ENCODE peak calls at places on chromosomes 4 and X, in four cellular contexts. K is HCT116, H is HepG2, J is H1. X is an unnamed sample.

GRCh38 chr4:141429933-141430332 is 206.4 kb upstream of the IL15 start:
- DNase-seq in K (no peak), H (no peak), J (no peak), X (no peak)

GRCh38 chrX:46184749-46185148 is 360.5 kb downstream of the ZNF674 start:
- DNase-seq in K (peak; percentile 46), H (no peak), J (no peak), X (no peak)

GRCh38 chr4:84497220-84497834 is 1.8 kb downstream of the NKX6-1 start:
- DNase-seq in K (no peak), H (no peak), J (no peak), X (no peak)

GRCh38 chr4:153297116-153297515 is 47.4 kb upstream of the MND1 start:
- DNase-seq in K (no peak), H (no peak), J (no peak), X (no peak)

GRCh38 chr4:145920205-145920604 is 18.4 kb downstream of the ZNF827 start:
- DNase-seq in K (no peak), H (no peak), J (no peak), X (no peak)

GRCh38 chrX:49103637-49104036 is 19.9 kb downstream of the GPKOW start:
- DNase-seq in K (no peak), H (peak; percentile 27), J (no peak), X (no peak)

GRCh38 chr4:39855909-39856512 is 121.7 kb downstream of the PDS5A start:
- DNase-seq in K (no peak), H (no peak), J (no peak), X (peak; percentile 6)

GRCh38 chr4:174316546-174316945 is 32.8 kb downstream of the CEP44 start:
- DNase-seq in K (no peak), H (no peak), J (no peak), X (no peak)

GRCh38 chrX:154719132-154719675 is 31.7 kb downstream of the GAB3 start:
- DNase-seq in K (no peak), H (no peak), J (no peak), X (peak; percentile 69)

GRCh38 chr4:20645231-20645630 is 55.0 kb upstream of the PACRGL start:
- DNase-seq in K (no peak), H (no peak), J (no peak), X (no peak)

GRCh38 chr4:40395908-40396806 is 61.0 kb downstream of the CHRNA9 start:
- DNase-seq in K (no peak), H (peak; percentile 43), J (no peak), X (no peak)

GRCh38 chr4:173231916-173232315 is 63.3 kb downstream of the GALNT7 start:
- DNase-seq in K (no peak), H (no peak), J (no peak), X (peak; percentile 24)

GRCh38 chr4:33184684-33185083 is 2464.5 kb downstream of the PCDH7 start:
- DNase-seq in K (no peak), H (no peak), J (no peak), X (no peak)

GRCh38 chrX:70134116-70134477 is 850 bp downstream of the IGBP1 start:
- DNase-seq in K (no peak), H (peak; percentile 3), J (no peak), X (peak; percentile 25)

GRCh38 chr4:184364100-184364921 is 110.0 kb downstream of the IRF2 start:
- DNase-seq in K (no peak), H (peak; percentile 97), J (no peak), X (no peak)

GRCh38 chr4:156774422-156774821 is 197.2 kb downstream of the PDGFC start:
- DNase-seq in K (no peak), H (peak; percentile 34), J (no peak), X (no peak)

GRCh38 chr4:177005801-177006230 is 213.1 kb upstream of the VEGFC start:
- DNase-seq in K (no peak), H (no peak), J (no peak), X (no peak)

GRCh38 chrX:77617206-77617605 is 168.8 kb downstream of the ATRX start:
- DNase-seq in K (no peak), H (no peak), J (no peak), X (no peak)

GRCh38 chr4:29311231-29311630 is 1408.9 kb upstream of the PCDH7 start:
- DNase-seq in K (no peak), H (no peak), J (no peak), X (no peak)

GRCh38 chrX:102185967-102186720 is 29.0 kb upstream of the TCP11X1 start:
- DNase-seq in K (no peak), H (no peak), J (no peak), X (no peak)

GRCh38 chrX:41589634-41590270 is 99.0 kb upstream of the GPR34 start:
- DNase-seq in K (no peak), H (peak; percentile 1), J (no peak), X (no peak)

GRCh38 chr4:133996431-133997121 is 205.0 kb downstream of the PABPC4L start:
- DNase-seq in K (no peak), H (peak; percentile 58), J (peak; percentile 9), X (no peak)

GRCh38 chr4:48752256-48752655 is 27.8 kb downstream of the FRYL start:
- DNase-seq in K (no peak), H (no peak), J (no peak), X (no peak)

GRCh38 chr4:48752726-48753125 is 27.4 kb downstream of the FRYL start:
- DNase-seq in K (no peak), H (no peak), J (no peak), X (no peak)

GRCh38 chr4:48746608-48747374 is 33.3 kb downstream of the FRYL start:
- DNase-seq in K (no peak), H (no peak), J (no peak), X (no peak)

DNA sequence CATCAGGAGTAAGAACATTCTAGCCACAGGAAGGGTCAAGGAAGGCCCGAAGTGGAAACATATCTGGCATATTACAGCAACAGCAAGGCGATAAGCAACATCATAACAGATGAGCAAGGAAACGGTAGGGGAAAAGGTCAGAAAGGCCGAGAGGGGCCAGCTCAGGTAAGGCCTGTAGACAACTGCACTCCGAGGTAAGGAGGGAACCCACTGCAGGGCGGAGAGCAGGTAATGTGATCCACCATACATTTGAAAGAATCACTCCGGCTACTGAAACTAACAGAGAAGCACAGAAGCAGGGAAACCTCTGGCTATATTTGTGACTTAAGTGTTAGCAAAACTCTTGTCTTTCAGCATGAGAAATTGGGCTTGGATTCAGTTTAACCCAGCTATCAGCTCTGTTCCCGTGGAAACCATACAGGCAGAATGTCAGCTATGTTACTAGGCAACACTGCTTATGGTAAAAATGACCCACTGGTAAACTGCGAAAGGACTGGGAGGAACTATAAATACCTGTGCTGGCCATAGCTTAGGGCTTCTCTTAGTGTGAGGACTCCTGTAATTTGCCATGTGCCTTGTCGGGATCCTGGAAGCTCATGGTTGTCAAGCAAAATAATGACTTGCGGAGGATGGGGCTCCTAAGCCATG is 31.0 kb downstream of the FRYL start:
- DNase-seq in K (no peak), H (no peak), J (no peak), X (no peak)
- TF ChIP-seq FOSL1 in K (no peak), H (no peak), J (no peak), X (no peak)

GRCh38 chr4:17761062-17761461 is 20.4 kb downstream of the FAM184B start:
- DNase-seq in K (no peak), H (no peak), J (no peak), X (no peak)

GRCh38 chr4:17763931-17764330 is 17.5 kb downstream of the FAM184B start:
- DNase-seq in K (no peak), H (no peak), J (no peak), X (no peak)

GRCh38 chr4:17760602-17761001 is 20.8 kb downstream of the FAM184B start:
- DNase-seq in K (no peak), H (no peak), J (no peak), X (no peak)

GRCh38 chr4:17763352-17763890 is 18.0 kb downstream of the FAM184B start:
- DNase-seq in K (no peak), H (no peak), J (no peak), X (no peak)

DNA sequence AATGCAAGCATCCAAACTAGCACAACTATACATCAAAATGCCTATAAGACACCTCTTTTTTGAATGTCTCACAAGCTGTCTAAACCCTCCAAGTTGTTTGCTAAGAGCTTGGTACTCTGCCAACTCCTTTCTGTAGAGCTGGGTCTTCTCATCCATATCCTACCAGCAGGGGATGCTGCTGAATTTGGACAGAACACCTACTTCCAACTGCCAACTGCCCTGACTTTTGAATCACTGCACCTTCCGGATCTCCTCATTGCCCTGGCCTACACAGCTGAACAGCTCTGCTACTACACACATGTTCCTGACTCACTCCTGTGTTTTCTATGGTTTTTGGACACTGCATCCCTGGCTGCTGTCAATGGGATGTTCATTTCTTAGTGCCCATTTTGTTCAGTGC is 18.7 kb downstream of the FAM184B start:
- DNase-seq in K (no peak), H (peak; percentile 25), J (no peak), X (peak; percentile 37)
- TF ChIP-seq FOSL1 in K (no peak), H (no peak), J (no peak), X (no peak)

GRCh38 chr4:186149872-186150271 is 41.5 kb upstream of the CYP4V2 start:
- DNase-seq in K (no peak), H (peak; percentile 39), J (peak; percentile 49), X (peak; percentile 58)
- TF ChIP-seq FOSL1 in K (no peak), H (no peak), J (no peak), X (no peak)

GRCh38 chr4:169158860-169159259 is 111.9 kb downstream of the SH3RF1 start:
- DNase-seq in K (no peak), H (no peak), J (no peak), X (no peak)

GRCh38 chr4:169153451-169153850 is 117.3 kb downstream of the SH3RF1 start:
- DNase-seq in K (no peak), H (no peak), J (no peak), X (no peak)

GRCh38 chr4:169159614-169160013 is 111.1 kb downstream of the SH3RF1 start:
- DNase-seq in K (no peak), H (no peak), J (no peak), X (no peak)

GRCh38 chr4:169158046-169158445 is 112.7 kb downstream of the SH3RF1 start:
- DNase-seq in K (no peak), H (no peak), J (no peak), X (no peak)

GRCh38 chr4:169156392-169156791 is 114.4 kb downstream of the SH3RF1 start:
- DNase-seq in K (no peak), H (no peak), J (no peak), X (no peak)
- TF ChIP-seq FOSL1 in K (no peak), H (no peak), J (no peak), X (no peak)

GRCh38 chrX:133983243-133983973 is 2.0 kb downstream of the GPC3 start:
- DNase-seq in K (no peak), H (no peak), J (no peak), X (no peak)

GRCh38 chrX:133981908-133982307 is 3.5 kb downstream of the GPC3 start:
- DNase-seq in K (no peak), H (no peak), J (no peak), X (no peak)

GRCh38 chrX:133979641-133980230 is 5.7 kb downstream of the GPC3 start:
- DNase-seq in K (no peak), H (no peak), J (no peak), X (no peak)

GRCh38 chrX:133980832-133981588 is 4.4 kb downstream of the GPC3 start:
- DNase-seq in K (no peak), H (no peak), J (no peak), X (no peak)

DNA sequence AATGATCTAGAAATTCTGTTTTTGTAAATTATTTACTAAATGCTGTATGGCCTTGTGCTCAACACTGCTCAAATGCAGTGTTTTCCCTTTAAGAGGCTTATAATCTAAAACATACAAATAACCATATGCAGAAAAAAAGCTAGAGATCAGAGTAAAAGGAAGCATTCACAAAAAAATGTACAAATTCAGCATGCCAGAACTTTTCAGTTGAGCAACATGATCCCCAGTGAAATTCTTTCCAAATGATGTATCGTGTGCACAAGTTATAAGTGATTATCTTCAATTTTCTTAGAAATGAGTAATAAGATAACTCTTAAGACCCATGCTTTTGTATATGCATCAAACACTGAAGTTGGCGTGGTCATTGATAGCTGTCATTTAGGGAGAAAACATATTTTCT is 5.0 kb downstream of the GPC3 start:
- DNase-seq in K (no peak), H (no peak), J (no peak), X (no peak)
- TF ChIP-seq FOSL1 in K (no peak), H (no peak), J (no peak), X (no peak)

GRCh38 chr4:68871772-68872441 is 56.1 kb downstream of the UGT2B10 start:
- DNase-seq in K (no peak), H (peak; percentile 91), J (no peak), X (no peak)
- TF ChIP-seq FOSL1 in K (no peak), H (no peak), J (no peak), X (no peak)

X was measured in K562.